ENCODE peak calls at places on chromosomes 7 and 10, in four cellular contexts. V is left ventricle myocardium inferior, K is astrocyte, Y is cardiac muscle cell. C is an unnamed sample.

GRCh38 chr7:30795161-30795943 is 24.1 kb downstream of the MINDY4 start:
- DNase-seq in V (no peak), Y (no peak), K (no peak), C (no peak)

GRCh38 chr10:62738916-62739315 is 65.6 kb upstream of the ADO start:
- DNase-seq in K (peak), Y (peak), V (no peak), C (no peak)

GRCh38 chr10:119208553-119208940 is 1.2 kb downstream of the GRK5 start:
- DNase-seq in K (no peak), V (no peak), Y (peak), C (no peak)

GRCh38 chr7:133052357-133052756 is 29.5 kb downstream of the CHCHD3 start:
- DNase-seq in K (peak), Y (no peak), V (no peak), C (no peak)

GRCh38 chr7:19146699-19147098 is 1.5 kb upstream of the FERD3L start:
- DNase-seq in V (no peak), Y (peak), K (peak), C (no peak)

GRCh38 chr7:77797734-77798393 is 370 bp downstream of the TMEM60 start:
- DNase-seq in K (no peak), V (peak), Y (no peak), C (no peak)

GRCh38 chr7:114718861-114719260 is 203.0 kb upstream of the MDFIC start:
- DNase-seq in V (no peak), K (no peak), Y (no peak), C (no peak)

GRCh38 chr7:82655965-82656364 is 212.4 kb upstream of the CACNA2D1 start:
- DNase-seq in K (peak), Y (no peak), V (no peak), C (no peak)

GRCh38 chr7:128665057-128665456 is 7.0 kb upstream of the GARIN1A start:
- DNase-seq in Y (no peak), K (no peak), V (no peak), C (no peak)

GRCh38 chr7:104327963-104328307 is 468 bp upstream of the LHFPL3 start:
- DNase-seq in Y (no peak), K (no peak), V (no peak), C (no peak)

GRCh38 chr7:103140061-103140460 is 8.8 kb downstream of the NAPEPLD start:
- DNase-seq in V (no peak), Y (no peak), K (no peak), C (no peak)

GRCh38 chr7:123682690-123683089 is 27.0 kb downstream of the LMOD2 start:
- DNase-seq in Y (peak), V (no peak), K (peak), C (no peak)

GRCh38 chr10:86291616-86292340 is 74.8 kb downstream of the GRID1 start:
- DNase-seq in Y (no peak), K (no peak), V (no peak), C (peak)

GRCh38 chr7:41771717-41772116 is 68.8 kb upstream of the INHBA start:
- DNase-seq in K (no peak), Y (no peak), V (no peak), C (no peak)

DNA sequence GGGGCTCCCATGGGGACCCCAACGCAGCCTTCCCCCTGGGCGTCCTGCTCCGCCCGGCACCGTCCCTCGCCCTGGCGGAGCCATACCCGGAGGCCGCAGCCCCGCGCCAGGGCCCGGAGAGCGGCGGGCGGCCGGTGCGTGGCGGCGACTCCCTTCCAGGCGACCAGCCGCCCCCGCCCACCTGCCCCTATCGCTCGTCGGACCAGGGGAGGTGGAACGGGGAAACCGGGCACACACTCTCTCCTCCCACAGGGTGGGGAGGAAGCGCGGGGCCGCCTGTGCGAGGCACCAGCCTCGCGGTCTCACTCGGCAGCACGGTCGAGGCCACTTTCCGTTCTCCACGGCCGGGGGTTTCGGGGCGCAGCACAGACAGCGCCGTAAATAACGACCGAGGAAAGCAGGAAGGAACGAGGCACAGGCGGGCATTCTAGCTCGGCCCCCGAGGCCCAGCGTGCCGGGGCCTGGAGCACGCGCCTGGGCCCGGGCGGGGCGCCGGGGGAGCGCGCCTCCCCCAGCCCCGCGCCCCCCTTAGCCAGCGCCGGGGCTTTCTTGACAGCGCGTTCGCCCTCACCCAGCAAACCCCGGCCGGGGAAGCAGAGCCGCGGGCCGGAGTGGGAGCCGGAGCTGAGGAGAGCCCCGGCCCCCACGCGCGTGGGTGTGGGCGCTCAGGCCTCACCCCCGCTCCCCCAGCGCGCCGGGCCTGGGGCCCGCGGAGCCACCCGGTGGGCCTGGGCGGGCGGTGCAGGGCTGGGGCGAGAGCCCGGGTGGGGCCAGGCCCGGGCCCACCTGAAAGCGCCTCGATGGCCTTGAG is 936 bp downstream of the IGF2BP3 start:
- DNase-seq in K (no peak), V (no peak), Y (peak), C (no peak)
- H3K27ac ChIP-seq in K (peak), V (no peak), Y (peak), C (peak)

GRCh38 chr7:10484767-10485166 is 488.9 kb upstream of the PHF14 start:
- DNase-seq in K (no peak), V (no peak), Y (no peak), C (no peak)
- H3K27ac ChIP-seq in K (no peak), V (no peak), Y (no peak), C (no peak)

GRCh38 chr10:110759523-110759922 is 112.2 kb upstream of the PDCD4 start:
- DNase-seq in V (no peak), Y (no peak), K (no peak), C (peak)

GRCh38 chr10:110758898-110759297 is 112.8 kb upstream of the PDCD4 start:
- DNase-seq in V (no peak), Y (peak), K (peak), C (no peak)

GRCh38 chr10:110757563-110757962 is 113.4 kb downstream of the RBM20 start:
- DNase-seq in K (no peak), V (no peak), Y (no peak), C (no peak)

GRCh38 chr10:110756886-110757285 is 112.8 kb downstream of the RBM20 start:
- DNase-seq in Y (no peak), V (no peak), K (no peak), C (no peak)

DNA sequence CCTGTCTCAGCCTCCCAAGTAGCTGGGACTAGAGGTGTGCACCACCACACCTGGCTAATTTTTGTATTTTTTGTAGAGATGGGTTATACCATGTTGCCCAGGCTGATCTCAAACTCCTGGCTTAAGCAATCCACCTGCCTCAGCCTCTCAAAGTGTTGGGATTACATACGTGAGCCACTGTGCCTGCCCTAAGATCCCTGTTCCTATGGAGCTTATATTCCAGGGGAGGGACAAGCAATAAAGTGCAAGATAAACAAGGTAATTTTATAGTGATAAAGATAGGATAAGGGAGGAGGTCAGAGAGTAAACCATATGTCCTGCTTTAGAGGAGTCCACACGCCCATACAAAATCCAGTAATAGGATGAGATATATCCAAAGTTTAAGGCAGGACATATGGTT is 113.6 kb upstream of the PDCD4 start:
- DNase-seq in V (no peak), Y (no peak), K (no peak), C (peak)
- H3K27ac ChIP-seq in V (peak), Y (no peak), K (no peak), C (peak)

GRCh38 chr7:55545496-55545895 is 26.8 kb downstream of the VOPP1 start:
- DNase-seq in K (peak), Y (peak), V (no peak), C (no peak)
- H3K27ac ChIP-seq in K (peak), Y (no peak), V (peak), C (no peak)

DNA sequence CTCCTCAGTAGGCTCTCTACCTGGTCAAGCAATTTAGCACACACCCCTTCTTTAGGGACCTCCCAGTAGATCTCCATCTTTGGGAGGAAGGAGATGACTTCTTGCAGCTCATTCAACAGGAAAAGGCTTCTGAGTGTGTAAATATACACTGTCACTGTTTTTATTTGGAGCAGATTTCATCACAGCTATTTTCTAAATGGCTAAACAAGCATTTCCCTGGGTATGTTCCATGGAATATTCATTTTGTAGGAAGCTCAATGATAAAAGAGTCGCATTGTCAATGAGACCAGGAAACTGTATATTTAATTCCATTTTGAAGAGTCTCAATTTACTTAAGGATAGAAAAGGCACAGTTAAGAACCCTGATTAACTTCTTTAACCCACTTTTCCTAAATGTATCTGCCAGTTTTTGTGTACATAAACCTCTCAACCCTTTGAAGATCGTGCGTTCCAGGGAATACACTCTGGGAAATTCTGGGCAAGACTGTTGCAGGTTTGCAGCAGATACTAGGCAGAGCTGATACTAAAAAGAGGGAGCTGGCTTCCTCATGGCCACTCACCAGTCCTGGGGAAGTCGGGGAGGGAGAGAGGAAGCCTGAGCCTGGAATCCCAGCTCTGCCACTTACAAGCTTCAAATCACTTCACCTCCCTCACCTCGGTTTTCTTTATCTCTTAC is 10.1 kb downstream of the LGI1 start:
- DNase-seq in K (no peak), Y (no peak), V (no peak), C (no peak)
- H3K27ac ChIP-seq in K (no peak), Y (no peak), V (no peak), C (no peak)

C was measured in WERI-Rb-1.